ENCODE peak calls at places on chromosomes 12 and 14, in five cellular contexts. Q is CD8-positive, alpha-beta T cell; T is GM23338; C is heart left ventricle; K is HCT116. V is an unnamed sample.
A peak's percentile ranks its signal among the peaks of the same experiment; 100 is the strongest.

GRCh38 chr12:68222336-68222735 is 3.3 kb downstream of the IL26 start:
- DNase-seq in Q (no peak), K (no peak), T (peak; percentile 11), C (no peak), V (no peak)

GRCh38 chr12:4133636-4134433 is 139.7 kb upstream of the CCND2 start:
- DNase-seq in T (peak; percentile 57), C (peak; percentile 41), K (no peak), Q (no peak), V (no peak)

GRCh38 chr12:69648476-69648875 is 37.8 kb upstream of the LRRC10 start:
- DNase-seq in T (no peak), C (no peak), Q (no peak), K (no peak), V (no peak)

GRCh38 chr14:62082779-62083178 is 320.6 kb downstream of the SNAPC1 start:
- DNase-seq in C (no peak), K (no peak), Q (no peak), T (no peak), V (no peak)

GRCh38 chr14:93458234-93458633 is 27.5 kb downstream of the UNC79 start:
- DNase-seq in C (no peak), K (no peak), T (no peak), Q (no peak), V (no peak)

GRCh38 chr12:81598205-81598604 is 160.9 kb downstream of the PPFIA2 start:
- DNase-seq in Q (no peak), T (no peak), C (no peak), K (no peak), V (no peak)

GRCh38 chr12:70774055-70774454 is 136.8 kb upstream of the PTPRB start:
- DNase-seq in K (no peak), C (no peak), Q (no peak), T (no peak), V (no peak)

GRCh38 chr14:91229743-91230200 is 14.7 kb downstream of the GPR68 start:
- DNase-seq in K (no peak), T (no peak), C (no peak), Q (peak; percentile 81), V (peak; percentile 56)

GRCh38 chr14:84520711-84521338 is 1009.1 kb upstream of the FLRT2 start:
- DNase-seq in T (no peak), C (no peak), K (no peak), Q (no peak), V (no peak)

GRCh38 chr14:99146991-99147740 is 124.8 kb downstream of the BCL11B start:
- DNase-seq in C (no peak), T (no peak), K (no peak), Q (peak; percentile 38), V (no peak)

GRCh38 chr12:1657616-1658167 is 28.7 kb downstream of the WNT5B start:
- DNase-seq in Q (no peak), C (no peak), T (no peak), K (no peak), V (no peak)

GRCh38 chr12:62885242-62885641 is 49.7 kb downstream of the PPM1H start:
- DNase-seq in T (no peak), K (no peak), Q (no peak), C (no peak), V (no peak)

GRCh38 chr12:2769866-2770533 is 24.8 kb upstream of the FKBP4 start:
- DNase-seq in T (no peak), C (no peak), Q (peak; percentile 27), K (no peak), V (no peak)

GRCh38 chr12:119075918-119076317 is 94.6 kb downstream of the SRRM4 start:
- DNase-seq in C (no peak), K (no peak), Q (no peak), T (no peak), V (no peak)

GRCh38 chr12:40827923-40828592 is 135.8 kb downstream of the CNTN1 start:
- DNase-seq in C (no peak), T (peak; percentile 58), Q (no peak), K (no peak), V (no peak)

GRCh38 chr14:77342726-77343397 is 22.0 kb downstream of the GSTZ1 start:
- DNase-seq in C (no peak), Q (no peak), T (no peak), K (no peak), V (no peak)

GRCh38 chr12:31570880-31571279 is 20.1 kb downstream of the DENND5B start:
- DNase-seq in C (no peak), Q (no peak), K (no peak), T (peak; percentile 85), V (no peak)

GRCh38 chr12:33588082-33588712 is 148.6 kb upstream of the SYT10 start:
- DNase-seq in Q (no peak), T (peak; percentile 74), K (no peak), C (no peak), V (no peak)

GRCh38 chr12:53575502-53576264 is 50.5 kb downstream of the ATF7 start:
- DNase-seq in K (no peak), T (no peak), Q (no peak), C (no peak), V (no peak)

GRCh38 chr12:104626069-104626690 is 169.4 kb downstream of the CHST11 start:
- DNase-seq in Q (no peak), T (no peak), C (no peak), K (no peak), V (no peak)

DNA sequence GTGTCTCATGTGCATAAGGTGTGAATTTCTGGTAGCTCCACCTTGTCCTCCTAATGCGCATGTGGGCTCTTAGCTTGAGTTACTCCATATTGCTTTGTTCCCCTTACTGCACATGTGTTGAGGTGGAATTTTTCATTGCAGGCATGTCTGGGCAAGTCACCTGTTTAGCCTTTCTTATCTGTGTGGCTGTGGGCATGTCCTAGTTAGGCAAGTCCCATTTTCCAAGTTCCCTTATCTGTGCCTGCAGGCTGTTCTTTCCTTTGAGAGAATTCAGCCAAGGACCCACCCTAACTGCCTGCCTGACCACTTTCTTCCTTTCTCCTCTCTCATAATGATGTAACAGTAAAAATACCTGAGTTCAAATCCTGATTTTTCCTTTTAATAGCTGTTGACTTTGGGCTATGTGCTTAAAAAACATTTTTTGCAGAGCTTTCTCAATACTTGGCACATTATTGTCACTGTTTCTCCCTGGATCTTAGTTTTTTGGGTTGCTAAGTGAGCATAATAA is 870.6 kb downstream of the NRXN3 start:
- DNase-seq in K (no peak), C (no peak), Q (no peak), T (no peak), V (no peak)
- H3K4me3 ChIP-seq in K (no peak overlapping the region), C (no peak overlapping the region), Q (no peak overlapping the region), T (no peak overlapping the region), V (no peak overlapping the region)

GRCh38 chr12:132074216-132074615 is 69.9 kb downstream of the DDX51 start:
- DNase-seq in K (no peak), T (no peak), Q (no peak), C (no peak), V (no peak)
- H3K36me3 ChIP-seq in K (peaks cover 39% of the 10 kb centered on the region), T (peaks cover 30% of the 10 kb centered on the region), Q (peaks cover 38% of the 10 kb centered on the region), C (peaks cover 6% of the 10 kb centered on the region), V (peaks cover 56% of the 10 kb centered on the region)

GRCh38 chr12:83468988-83469908 is 782.5 kb downstream of the TMTC2 start:
- DNase-seq in C (no peak), T (no peak), Q (no peak), K (no peak), V (no peak)

GRCh38 chr12:83461326-83461985 is 774.8 kb downstream of the TMTC2 start:
- DNase-seq in K (no peak), C (no peak), T (no peak), Q (no peak), V (no peak)

GRCh38 chr12:83462419-83462818 is 775.7 kb downstream of the TMTC2 start:
- DNase-seq in T (peak; percentile 45), Q (no peak), C (no peak), K (peak; percentile 4), V (no peak)

GRCh38 chr12:83470749-83471148 is 784.0 kb downstream of the TMTC2 start:
- DNase-seq in Q (no peak), T (no peak), C (no peak), K (no peak), V (no peak)

GRCh38 chr12:83465632-83466031 is 778.9 kb downstream of the TMTC2 start:
- DNase-seq in Q (no peak), T (no peak), K (no peak), C (no peak), V (no peak)
- H3K4me3 ChIP-seq in Q (no peak overlapping the region), T (no peak overlapping the region), K (no peak overlapping the region), C (no peak overlapping the region), V (no peak overlapping the region)

GRCh38 chr12:116620085-116620734 is 61.0 kb downstream of the MAP1LC3B2 start:
- DNase-seq in Q (no peak), C (no peak), T (no peak), K (no peak), V (no peak)
- H3K36me3 ChIP-seq in Q (no peaks in the 10 kb centered on the region), C (no peaks in the 10 kb centered on the region), T (no peaks in the 10 kb centered on the region), K (no peaks in the 10 kb centered on the region), V (no peaks in the 10 kb centered on the region)

GRCh38 chr14:35400707-35401421 is 3.7 kb downstream of the NFKBIA start:
- DNase-seq in Q (no peak), C (no peak), T (no peak), K (no peak), V (peak; percentile 39)
- H3K4me3 ChIP-seq in Q (peak overlapping the region; percentile 25), C (peak overlapping the region; percentile 74), T (no peak overlapping the region), K (no peak overlapping the region), V (peak overlapping the region; percentile 81)